ENCODE peak calls at places on chromosomes 5 and 9, in seven cellular contexts. One of them, this sample, is unnamed.

GRCh38 chr5:32916648-32917047 is 205.5 kb downstream of the NPR3 start:
- DNase-seq in activated CD4-positive, alpha-beta T cell treated with anti-CD3 and anti-CD28 coated beads for 48 hours: no peak
- DNase-seq in spleen: no peak
- DNase-seq in left cardiac atrium: no peak
- DNase-seq in Right ventricle myocardium inferior: no peak
- DNase-seq in aorta: no peak
- DNase-seq in effector CD4-positive, alpha-beta T cell: no peak
- DNase-seq in this sample: no peak

GRCh38 chr5:140549237-140550144 is 2.0 kb downstream of the EIF4EBP3 start:
- DNase-seq in activated CD4-positive, alpha-beta T cell treated with anti-CD3 and anti-CD28 coated beads for 48 hours: no peak
- DNase-seq in spleen: no peak
- DNase-seq in left cardiac atrium: peak
- DNase-seq in Right ventricle myocardium inferior: no peak
- DNase-seq in aorta: no peak
- DNase-seq in effector CD4-positive, alpha-beta T cell: no peak
- DNase-seq in this sample: no peak

GRCh38 chr9:73437758-73438157 is 286.1 kb downstream of the ANXA1 start:
- DNase-seq in activated CD4-positive, alpha-beta T cell treated with anti-CD3 and anti-CD28 coated beads for 48 hours: no peak
- DNase-seq in spleen: no peak
- DNase-seq in left cardiac atrium: no peak
- DNase-seq in Right ventricle myocardium inferior: no peak
- DNase-seq in aorta: no peak
- DNase-seq in effector CD4-positive, alpha-beta T cell: no peak
- DNase-seq in this sample: no peak

GRCh38 chr9:137445930-137446431 is 4.8 kb upstream of the ENTPD8 start:
- DNase-seq in activated CD4-positive, alpha-beta T cell treated with anti-CD3 and anti-CD28 coated beads for 48 hours: no peak
- DNase-seq in spleen: peak
- DNase-seq in left cardiac atrium: peak
- DNase-seq in Right ventricle myocardium inferior: peak
- DNase-seq in aorta: peak
- DNase-seq in effector CD4-positive, alpha-beta T cell: no peak
- DNase-seq in this sample: peak

GRCh38 chr5:102483736-102484135 is 15.1 kb downstream of the SLCO6A1 start:
- DNase-seq in activated CD4-positive, alpha-beta T cell treated with anti-CD3 and anti-CD28 coated beads for 48 hours: no peak
- DNase-seq in spleen: no peak
- DNase-seq in left cardiac atrium: no peak
- DNase-seq in Right ventricle myocardium inferior: no peak
- DNase-seq in aorta: no peak
- DNase-seq in effector CD4-positive, alpha-beta T cell: no peak
- DNase-seq in this sample: no peak

GRCh38 chr5:124806026-124806856 is 59.8 kb upstream of the ZNF608 start:
- DNase-seq in activated CD4-positive, alpha-beta T cell treated with anti-CD3 and anti-CD28 coated beads for 48 hours: no peak
- DNase-seq in spleen: no peak
- DNase-seq in left cardiac atrium: peak
- DNase-seq in Right ventricle myocardium inferior: peak
- DNase-seq in aorta: no peak
- DNase-seq in effector CD4-positive, alpha-beta T cell: no peak
- DNase-seq in this sample: no peak

GRCh38 chr5:60490597-60491166 is 209.3 kb downstream of the DEPDC1B start:
- DNase-seq in activated CD4-positive, alpha-beta T cell treated with anti-CD3 and anti-CD28 coated beads for 48 hours: no peak
- DNase-seq in spleen: no peak
- DNase-seq in left cardiac atrium: no peak
- DNase-seq in Right ventricle myocardium inferior: no peak
- DNase-seq in aorta: no peak
- DNase-seq in effector CD4-positive, alpha-beta T cell: no peak
- DNase-seq in this sample: no peak

GRCh38 chr5:175534070-175534932 is 55.9 kb downstream of the SFXN1 start:
- DNase-seq in activated CD4-positive, alpha-beta T cell treated with anti-CD3 and anti-CD28 coated beads for 48 hours: peak
- DNase-seq in spleen: peak
- DNase-seq in left cardiac atrium: peak
- DNase-seq in Right ventricle myocardium inferior: peak
- DNase-seq in aorta: peak
- DNase-seq in effector CD4-positive, alpha-beta T cell: peak
- DNase-seq in this sample: peak

GRCh38 chr9:37029304-37029775 is 4.7 kb downstream of the PAX5 start:
- DNase-seq in activated CD4-positive, alpha-beta T cell treated with anti-CD3 and anti-CD28 coated beads for 48 hours: no peak
- DNase-seq in spleen: peak
- DNase-seq in left cardiac atrium: no peak
- DNase-seq in Right ventricle myocardium inferior: no peak
- DNase-seq in aorta: no peak
- DNase-seq in effector CD4-positive, alpha-beta T cell: no peak
- DNase-seq in this sample: no peak

GRCh38 chr9:92522983-92523970 is 12.5 kb downstream of the ECM2 start:
- DNase-seq in activated CD4-positive, alpha-beta T cell treated with anti-CD3 and anti-CD28 coated beads for 48 hours: no peak
- DNase-seq in spleen: no peak
- DNase-seq in left cardiac atrium: no peak
- DNase-seq in Right ventricle myocardium inferior: no peak
- DNase-seq in aorta: no peak
- DNase-seq in effector CD4-positive, alpha-beta T cell: no peak
- DNase-seq in this sample: no peak

GRCh38 chr5:15995206-15996052 is 184.2 kb downstream of the MARCHF11 start:
- DNase-seq in activated CD4-positive, alpha-beta T cell treated with anti-CD3 and anti-CD28 coated beads for 48 hours: no peak
- DNase-seq in spleen: no peak
- DNase-seq in left cardiac atrium: no peak
- DNase-seq in Right ventricle myocardium inferior: no peak
- DNase-seq in aorta: no peak
- DNase-seq in effector CD4-positive, alpha-beta T cell: no peak
- DNase-seq in this sample: no peak

GRCh38 chr5:179530069-179530998 is 20.0 kb upstream of the RUFY1 start:
- DNase-seq in activated CD4-positive, alpha-beta T cell treated with anti-CD3 and anti-CD28 coated beads for 48 hours: peak
- DNase-seq in spleen: peak
- DNase-seq in left cardiac atrium: peak
- DNase-seq in Right ventricle myocardium inferior: peak
- DNase-seq in aorta: peak
- DNase-seq in effector CD4-positive, alpha-beta T cell: peak
- DNase-seq in this sample: peak

GRCh38 chr5:16065810-16066209 is 113.8 kb downstream of the MARCHF11 start:
- DNase-seq in activated CD4-positive, alpha-beta T cell treated with anti-CD3 and anti-CD28 coated beads for 48 hours: no peak
- DNase-seq in spleen: no peak
- DNase-seq in left cardiac atrium: no peak
- DNase-seq in Right ventricle myocardium inferior: no peak
- DNase-seq in aorta: no peak
- DNase-seq in effector CD4-positive, alpha-beta T cell: no peak
- DNase-seq in this sample: no peak

GRCh38 chr5:129172561-129172960 is 78.0 kb downstream of the ISOC1 start:
- DNase-seq in activated CD4-positive, alpha-beta T cell treated with anti-CD3 and anti-CD28 coated beads for 48 hours: no peak
- DNase-seq in spleen: no peak
- DNase-seq in left cardiac atrium: no peak
- DNase-seq in Right ventricle myocardium inferior: no peak
- DNase-seq in aorta: no peak
- DNase-seq in effector CD4-positive, alpha-beta T cell: no peak
- DNase-seq in this sample: no peak

GRCh38 chr5:68267044-68267443 is 51.5 kb downstream of the PIK3R1 start:
- DNase-seq in activated CD4-positive, alpha-beta T cell treated with anti-CD3 and anti-CD28 coated beads for 48 hours: no peak
- DNase-seq in spleen: no peak
- DNase-seq in left cardiac atrium: no peak
- DNase-seq in Right ventricle myocardium inferior: no peak
- DNase-seq in aorta: no peak
- DNase-seq in effector CD4-positive, alpha-beta T cell: no peak
- DNase-seq in this sample: no peak

GRCh38 chr9:112248722-112249121 is 73.6 kb upstream of the SUSD1 start:
- DNase-seq in activated CD4-positive, alpha-beta T cell treated with anti-CD3 and anti-CD28 coated beads for 48 hours: no peak
- DNase-seq in spleen: no peak
- DNase-seq in left cardiac atrium: no peak
- DNase-seq in Right ventricle myocardium inferior: no peak
- DNase-seq in aorta: no peak
- DNase-seq in effector CD4-positive, alpha-beta T cell: no peak
- DNase-seq in this sample: no peak

GRCh38 chr5:6716634-6717149 is 3.5 kb downstream of the TENT4A start:
- DNase-seq in activated CD4-positive, alpha-beta T cell treated with anti-CD3 and anti-CD28 coated beads for 48 hours: no peak
- DNase-seq in spleen: no peak
- DNase-seq in left cardiac atrium: no peak
- DNase-seq in Right ventricle myocardium inferior: no peak
- DNase-seq in aorta: no peak
- DNase-seq in effector CD4-positive, alpha-beta T cell: no peak
- DNase-seq in this sample: no peak

GRCh38 chr5:169667896-169668674 is 31.0 kb downstream of the DOCK2 start:
- DNase-seq in activated CD4-positive, alpha-beta T cell treated with anti-CD3 and anti-CD28 coated beads for 48 hours: no peak
- DNase-seq in spleen: no peak
- DNase-seq in left cardiac atrium: no peak
- DNase-seq in Right ventricle myocardium inferior: no peak
- DNase-seq in aorta: no peak
- DNase-seq in effector CD4-positive, alpha-beta T cell: no peak
- DNase-seq in this sample: no peak

GRCh38 chr5:131364507-131365050 is 100.7 kb downstream of the CDC42SE2 start:
- DNase-seq in activated CD4-positive, alpha-beta T cell treated with anti-CD3 and anti-CD28 coated beads for 48 hours: no peak
- DNase-seq in spleen: no peak
- DNase-seq in left cardiac atrium: no peak
- DNase-seq in Right ventricle myocardium inferior: no peak
- DNase-seq in aorta: no peak
- DNase-seq in effector CD4-positive, alpha-beta T cell: no peak
- DNase-seq in this sample: no peak

GRCh38 chr5:138448481-138449398 is 9.9 kb downstream of the REEP2 start:
- DNase-seq in activated CD4-positive, alpha-beta T cell treated with anti-CD3 and anti-CD28 coated beads for 48 hours: no peak
- DNase-seq in spleen: no peak
- DNase-seq in left cardiac atrium: no peak
- DNase-seq in Right ventricle myocardium inferior: no peak
- DNase-seq in aorta: no peak
- DNase-seq in effector CD4-positive, alpha-beta T cell: no peak
- DNase-seq in this sample: no peak

GRCh38 chr5:158816306-158816705 is 283.4 kb downstream of the EBF1 start:
- DNase-seq in activated CD4-positive, alpha-beta T cell treated with anti-CD3 and anti-CD28 coated beads for 48 hours: no peak
- DNase-seq in spleen: no peak
- DNase-seq in left cardiac atrium: no peak
- DNase-seq in Right ventricle myocardium inferior: no peak
- DNase-seq in aorta: no peak
- DNase-seq in effector CD4-positive, alpha-beta T cell: no peak
- DNase-seq in this sample: no peak

GRCh38 chr5:150561571-150562295 is 53.8 kb downstream of the NDST1 start:
- DNase-seq in activated CD4-positive, alpha-beta T cell treated with anti-CD3 and anti-CD28 coated beads for 48 hours: no peak
- DNase-seq in spleen: no peak
- DNase-seq in left cardiac atrium: no peak
- DNase-seq in Right ventricle myocardium inferior: peak
- DNase-seq in aorta: no peak
- DNase-seq in effector CD4-positive, alpha-beta T cell: no peak
- DNase-seq in this sample: no peak

GRCh38 chr5:69129413-69129812 is 35.6 kb downstream of the SLC30A5 start:
- DNase-seq in activated CD4-positive, alpha-beta T cell treated with anti-CD3 and anti-CD28 coated beads for 48 hours: no peak
- DNase-seq in spleen: no peak
- DNase-seq in left cardiac atrium: no peak
- DNase-seq in Right ventricle myocardium inferior: no peak
- DNase-seq in aorta: no peak
- DNase-seq in effector CD4-positive, alpha-beta T cell: no peak
- DNase-seq in this sample: no peak

GRCh38 chr5:143471041-143471509 is 67.6 kb upstream of the NR3C1 start:
- DNase-seq in activated CD4-positive, alpha-beta T cell treated with anti-CD3 and anti-CD28 coated beads for 48 hours: no peak
- DNase-seq in spleen: no peak
- DNase-seq in left cardiac atrium: no peak
- DNase-seq in Right ventricle myocardium inferior: no peak
- DNase-seq in aorta: no peak
- DNase-seq in effector CD4-positive, alpha-beta T cell: no peak
- DNase-seq in this sample: no peak

GRCh38 chr9:121885345-121885901 is 207.7 kb downstream of the TTLL11 start:
- DNase-seq in activated CD4-positive, alpha-beta T cell treated with anti-CD3 and anti-CD28 coated beads for 48 hours: no peak
- DNase-seq in spleen: no peak
- DNase-seq in left cardiac atrium: no peak
- DNase-seq in Right ventricle myocardium inferior: no peak
- DNase-seq in aorta: no peak
- DNase-seq in effector CD4-positive, alpha-beta T cell: no peak
- DNase-seq in this sample: no peak

GRCh38 chr5:150473673-150474358 is 24.3 kb upstream of the RPS14 start:
- DNase-seq in activated CD4-positive, alpha-beta T cell treated with anti-CD3 and anti-CD28 coated beads for 48 hours: no peak
- DNase-seq in spleen: no peak
- DNase-seq in left cardiac atrium: no peak
- DNase-seq in Right ventricle myocardium inferior: no peak
- DNase-seq in aorta: no peak
- DNase-seq in effector CD4-positive, alpha-beta T cell: no peak
- DNase-seq in this sample: no peak

GRCh38 chr5:54278031-54278830 is 32.1 kb downstream of the ARL15 start:
- DNase-seq in activated CD4-positive, alpha-beta T cell treated with anti-CD3 and anti-CD28 coated beads for 48 hours: no peak
- DNase-seq in spleen: no peak
- DNase-seq in left cardiac atrium: no peak
- DNase-seq in Right ventricle myocardium inferior: no peak
- DNase-seq in aorta: no peak
- DNase-seq in effector CD4-positive, alpha-beta T cell: no peak
- DNase-seq in this sample: no peak

GRCh38 chr9:78213696-78214095 is 22.2 kb upstream of the CEP78 start:
- DNase-seq in activated CD4-positive, alpha-beta T cell treated with anti-CD3 and anti-CD28 coated beads for 48 hours: no peak
- DNase-seq in spleen: no peak
- DNase-seq in left cardiac atrium: no peak
- DNase-seq in Right ventricle myocardium inferior: no peak
- DNase-seq in aorta: no peak
- DNase-seq in effector CD4-positive, alpha-beta T cell: no peak
- DNase-seq in this sample: no peak

GRCh38 chr5:14261237-14261636 is 118.1 kb downstream of the TRIO start:
- DNase-seq in activated CD4-positive, alpha-beta T cell treated with anti-CD3 and anti-CD28 coated beads for 48 hours: no peak
- DNase-seq in spleen: no peak
- DNase-seq in left cardiac atrium: no peak
- DNase-seq in Right ventricle myocardium inferior: no peak
- DNase-seq in aorta: no peak
- DNase-seq in effector CD4-positive, alpha-beta T cell: no peak
- DNase-seq in this sample: no peak

GRCh38 chr9:130981761-130982147 is 27.2 kb upstream of the LAMC3 start:
- DNase-seq in activated CD4-positive, alpha-beta T cell treated with anti-CD3 and anti-CD28 coated beads for 48 hours: no peak
- DNase-seq in spleen: no peak
- DNase-seq in left cardiac atrium: no peak
- DNase-seq in Right ventricle myocardium inferior: no peak
- DNase-seq in aorta: no peak
- DNase-seq in effector CD4-positive, alpha-beta T cell: no peak
- DNase-seq in this sample: no peak

GRCh38 chr9:87334366-87334765 is 163.3 kb upstream of the DAPK1 start:
- DNase-seq in activated CD4-positive, alpha-beta T cell treated with anti-CD3 and anti-CD28 coated beads for 48 hours: no peak
- DNase-seq in spleen: no peak
- DNase-seq in left cardiac atrium: no peak
- DNase-seq in Right ventricle myocardium inferior: no peak
- DNase-seq in aorta: no peak
- DNase-seq in effector CD4-positive, alpha-beta T cell: no peak
- DNase-seq in this sample: no peak

GRCh38 chr5:174312641-174313040 is 267.1 kb downstream of the NSG2 start:
- DNase-seq in activated CD4-positive, alpha-beta T cell treated with anti-CD3 and anti-CD28 coated beads for 48 hours: no peak
- DNase-seq in spleen: peak
- DNase-seq in left cardiac atrium: no peak
- DNase-seq in Right ventricle myocardium inferior: no peak
- DNase-seq in aorta: peak
- DNase-seq in effector CD4-positive, alpha-beta T cell: no peak
- DNase-seq in this sample: no peak

GRCh38 chr5:65034782-65035181 is 266.1 kb downstream of the CWC27 start:
- DNase-seq in activated CD4-positive, alpha-beta T cell treated with anti-CD3 and anti-CD28 coated beads for 48 hours: no peak
- DNase-seq in spleen: peak
- DNase-seq in left cardiac atrium: peak
- DNase-seq in Right ventricle myocardium inferior: no peak
- DNase-seq in aorta: no peak
- DNase-seq in effector CD4-positive, alpha-beta T cell: no peak
- DNase-seq in this sample: no peak

GRCh38 chr9:107136296-107136695 is 146.8 kb upstream of the RAD23B start:
- DNase-seq in activated CD4-positive, alpha-beta T cell treated with anti-CD3 and anti-CD28 coated beads for 48 hours: no peak
- DNase-seq in spleen: no peak
- DNase-seq in left cardiac atrium: no peak
- DNase-seq in Right ventricle myocardium inferior: no peak
- DNase-seq in aorta: no peak
- DNase-seq in effector CD4-positive, alpha-beta T cell: no peak
- DNase-seq in this sample: no peak

This sample was measured in T-helper 17 cell.